ENCODE peak calls at places on chromosomes 5 and 9, in seven cellular contexts. One of them, this sample, is unnamed.

GRCh38 chr5:93600409-93601052 is 17.5 kb downstream of the NR2F1 start:
- DNase-seq in H1: no peak
- DNase-seq in GM12892: no peak
- DNase-seq in HepG2: no peak
- DNase-seq in SK-N-SH: no peak
- DNase-seq in K562: no peak
- DNase-seq in GM12878: no peak
- DNase-seq in this sample: no peak

GRCh38 chr5:30347858-30348257 is 845.6 kb upstream of the CDH6 start:
- DNase-seq in H1: no peak
- DNase-seq in GM12892: no peak
- DNase-seq in HepG2: no peak
- DNase-seq in SK-N-SH: no peak
- DNase-seq in K562: no peak
- DNase-seq in GM12878: no peak
- DNase-seq in this sample: no peak

GRCh38 chr5:55674340-55674739 is 37.8 kb downstream of the SLC38A9 start:
- DNase-seq in H1: no peak
- DNase-seq in GM12892: no peak
- DNase-seq in HepG2: peak
- DNase-seq in SK-N-SH: no peak
- DNase-seq in K562: no peak
- DNase-seq in GM12878: no peak
- DNase-seq in this sample: no peak

GRCh38 chr5:137186759-137187461 is 312.2 kb downstream of the SPOCK1 start:
- DNase-seq in H1: no peak
- DNase-seq in GM12892: no peak
- DNase-seq in HepG2: no peak
- DNase-seq in SK-N-SH: no peak
- DNase-seq in K562: no peak
- DNase-seq in GM12878: no peak
- DNase-seq in this sample: no peak

GRCh38 chr5:167294861-167295685 is 996.4 kb upstream of the WWC1 start:
- DNase-seq in H1: no peak
- DNase-seq in GM12892: no peak
- DNase-seq in HepG2: no peak
- DNase-seq in SK-N-SH: peak
- DNase-seq in K562: no peak
- DNase-seq in GM12878: no peak
- DNase-seq in this sample: no peak

GRCh38 chr9:91496351-91496750 is 72.7 kb upstream of the NFIL3 start:
- DNase-seq in H1: no peak
- DNase-seq in GM12892: no peak
- DNase-seq in HepG2: no peak
- DNase-seq in SK-N-SH: no peak
- DNase-seq in K562: no peak
- DNase-seq in GM12878: no peak
- DNase-seq in this sample: no peak

GRCh38 chr9:28542928-28543327 is 969.6 kb upstream of the C9orf72 start:
- DNase-seq in H1: no peak
- DNase-seq in GM12892: no peak
- DNase-seq in HepG2: no peak
- DNase-seq in SK-N-SH: no peak
- DNase-seq in K562: no peak
- DNase-seq in GM12878: no peak
- DNase-seq in this sample: no peak

GRCh38 chr9:109742759-109743388 is 37.1 kb upstream of the PALM2AKAP2 start:
- DNase-seq in H1: no peak
- DNase-seq in GM12892: no peak
- DNase-seq in HepG2: no peak
- DNase-seq in SK-N-SH: no peak
- DNase-seq in K562: no peak
- DNase-seq in GM12878: no peak
- DNase-seq in this sample: no peak

GRCh38 chr5:11268894-11269293 is 507.9 kb upstream of the DAP start:
- DNase-seq in H1: no peak
- DNase-seq in GM12892: no peak
- DNase-seq in HepG2: no peak
- DNase-seq in SK-N-SH: no peak
- DNase-seq in K562: no peak
- DNase-seq in GM12878: no peak
- DNase-seq in this sample: no peak

GRCh38 chr5:101404531-101404930 is 501.4 kb upstream of the ST8SIA4 start:
- DNase-seq in H1: no peak
- DNase-seq in GM12892: no peak
- DNase-seq in HepG2: no peak
- DNase-seq in SK-N-SH: no peak
- DNase-seq in K562: no peak
- DNase-seq in GM12878: no peak
- DNase-seq in this sample: no peak

GRCh38 chr5:82045526-82046267 is 73.9 kb downstream of the ATG10 start:
- DNase-seq in H1: no peak
- DNase-seq in GM12892: no peak
- DNase-seq in HepG2: no peak
- DNase-seq in SK-N-SH: no peak
- DNase-seq in K562: no peak
- DNase-seq in GM12878: no peak
- DNase-seq in this sample: no peak

GRCh38 chr9:89505795-89506385 is 8.0 kb upstream of the SEMA4D start:
- DNase-seq in H1: no peak
- DNase-seq in GM12892: no peak
- DNase-seq in HepG2: no peak
- DNase-seq in SK-N-SH: no peak
- DNase-seq in K562: no peak
- DNase-seq in GM12878: no peak
- DNase-seq in this sample: no peak

GRCh38 chr5:13478831-13479465 is 465.5 kb downstream of the DNAH5 start:
- DNase-seq in H1: peak
- DNase-seq in GM12892: peak
- DNase-seq in HepG2: peak
- DNase-seq in SK-N-SH: peak
- DNase-seq in K562: peak
- DNase-seq in GM12878: no peak
- DNase-seq in this sample: no peak

GRCh38 chr9:130041648-130042405 is 1.2 kb downstream of the FNBP1 start:
- DNase-seq in H1: peak
- DNase-seq in GM12892: no peak
- DNase-seq in HepG2: no peak
- DNase-seq in SK-N-SH: peak
- DNase-seq in K562: no peak
- DNase-seq in GM12878: no peak
- DNase-seq in this sample: no peak

GRCh38 chr5:93572773-93573626 is 8.0 kb downstream of the NR2F1-AS1 start:
- DNase-seq in H1: peak
- DNase-seq in GM12892: no peak
- DNase-seq in HepG2: no peak
- DNase-seq in SK-N-SH: no peak
- DNase-seq in K562: no peak
- DNase-seq in GM12878: no peak
- DNase-seq in this sample: no peak

GRCh38 chr5:38008198-38008597 is 168.4 kb upstream of the GDNF start:
- DNase-seq in H1: no peak
- DNase-seq in GM12892: no peak
- DNase-seq in HepG2: no peak
- DNase-seq in SK-N-SH: no peak
- DNase-seq in K562: no peak
- DNase-seq in GM12878: no peak
- DNase-seq in this sample: no peak

GRCh38 chr5:107743357-107744000 is 72.7 kb upstream of the EFNA5 start:
- DNase-seq in H1: no peak
- DNase-seq in GM12892: no peak
- DNase-seq in HepG2: no peak
- DNase-seq in SK-N-SH: no peak
- DNase-seq in K562: no peak
- DNase-seq in GM12878: no peak
- DNase-seq in this sample: no peak

GRCh38 chr5:154164182-154164581 is 26.4 kb upstream of the GALNT10 start:
- DNase-seq in H1: no peak
- DNase-seq in GM12892: no peak
- DNase-seq in HepG2: no peak
- DNase-seq in SK-N-SH: peak
- DNase-seq in K562: no peak
- DNase-seq in GM12878: no peak
- DNase-seq in this sample: no peak

GRCh38 chr9:34611811-34612787 is at the start of gene RPP25L:
- DNase-seq in H1: peak
- DNase-seq in GM12892: peak
- DNase-seq in HepG2: peak
- DNase-seq in SK-N-SH: peak
- DNase-seq in K562: peak
- DNase-seq in GM12878: no peak
- DNase-seq in this sample: peak

GRCh38 chr5:136001531-136001930 is 27.3 kb upstream of the TGFBI start:
- DNase-seq in H1: no peak
- DNase-seq in GM12892: no peak
- DNase-seq in HepG2: no peak
- DNase-seq in SK-N-SH: peak
- DNase-seq in K562: no peak
- DNase-seq in GM12878: no peak
- DNase-seq in this sample: no peak

GRCh38 chr5:146560205-146560812 is 44.3 kb upstream of the GPR151 start:
- DNase-seq in H1: no peak
- DNase-seq in GM12892: no peak
- DNase-seq in HepG2: no peak
- DNase-seq in SK-N-SH: no peak
- DNase-seq in K562: no peak
- DNase-seq in GM12878: no peak
- DNase-seq in this sample: no peak

GRCh38 chr9:38068616-38068865 is 486 bp downstream of the SHB start:
- DNase-seq in H1: no peak
- DNase-seq in GM12892: no peak
- DNase-seq in HepG2: no peak
- DNase-seq in SK-N-SH: peak
- DNase-seq in K562: peak
- DNase-seq in GM12878: no peak
- DNase-seq in this sample: peak

GRCh38 chr5:9838906-9839305 is 208.8 kb upstream of the TAS2R1 start:
- DNase-seq in H1: no peak
- DNase-seq in GM12892: no peak
- DNase-seq in HepG2: no peak
- DNase-seq in SK-N-SH: no peak
- DNase-seq in K562: no peak
- DNase-seq in GM12878: no peak
- DNase-seq in this sample: no peak

GRCh38 chr9:96344458-96345180 is 38.9 kb downstream of the SLC35D2 start:
- DNase-seq in H1: no peak
- DNase-seq in GM12892: no peak
- DNase-seq in HepG2: peak
- DNase-seq in SK-N-SH: peak
- DNase-seq in K562: peak
- DNase-seq in GM12878: no peak
- DNase-seq in this sample: no peak
- TF ChIP-seq TAF1 in H1: no peak
- TF ChIP-seq TAF1 in GM12892: no peak
- TF ChIP-seq TAF1 in HepG2: no peak
- TF ChIP-seq TAF1 in SK-N-SH: no peak
- TF ChIP-seq TAF1 in K562: no peak
- TF ChIP-seq TAF1 in GM12878: no peak
- TF ChIP-seq TAF1 in this sample: no peak

GRCh38 chr5:68478306-68479091 is 262.9 kb downstream of the PIK3R1 start:
- DNase-seq in H1: no peak
- DNase-seq in GM12892: no peak
- DNase-seq in HepG2: no peak
- DNase-seq in SK-N-SH: no peak
- DNase-seq in K562: no peak
- DNase-seq in GM12878: no peak
- DNase-seq in this sample: no peak
- TF ChIP-seq TAF1 in H1: no peak
- TF ChIP-seq TAF1 in GM12892: no peak
- TF ChIP-seq TAF1 in HepG2: no peak
- TF ChIP-seq TAF1 in SK-N-SH: no peak
- TF ChIP-seq TAF1 in K562: no peak
- TF ChIP-seq TAF1 in GM12878: no peak
- TF ChIP-seq TAF1 in this sample: no peak

DNA sequence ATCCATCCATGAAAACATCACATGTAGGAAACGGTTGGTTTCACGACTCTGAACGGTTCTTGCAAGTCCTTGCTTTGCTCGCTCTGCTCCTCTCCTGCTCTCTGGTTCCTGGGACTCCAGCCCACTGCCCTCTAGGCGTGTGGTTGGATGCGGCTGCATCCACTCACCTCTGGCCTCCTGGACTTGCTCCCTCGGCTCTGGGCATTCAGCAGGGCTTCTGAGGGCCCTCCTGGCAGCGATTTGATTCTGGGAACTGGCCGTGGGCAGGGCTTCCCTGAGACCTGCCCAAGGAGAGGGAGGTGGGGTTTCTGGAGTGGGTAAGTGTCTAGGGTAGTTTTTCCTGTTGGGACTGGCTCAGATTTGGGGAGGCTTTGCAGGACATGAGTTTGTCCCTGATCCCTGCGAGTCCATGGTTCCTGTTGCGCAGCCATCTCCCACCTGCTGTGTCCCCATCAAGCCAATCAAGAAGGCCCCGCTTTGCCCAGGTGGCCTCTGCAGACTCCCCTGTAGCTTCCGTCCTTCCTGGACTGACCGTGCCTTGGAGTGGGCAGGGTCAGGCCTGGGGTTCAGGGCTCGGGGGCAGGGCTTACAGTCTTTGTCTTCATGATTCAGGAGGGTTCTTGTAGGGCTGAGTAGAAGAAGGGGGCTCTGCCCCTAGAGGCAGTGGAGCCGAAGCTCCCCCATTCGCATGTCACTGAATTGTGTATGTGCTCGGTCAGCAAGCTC is 192.3 kb downstream of the CACNA1B start:
- DNase-seq in H1: peak
- DNase-seq in GM12892: no peak
- DNase-seq in HepG2: no peak
- DNase-seq in SK-N-SH: peak
- DNase-seq in K562: no peak
- DNase-seq in GM12878: no peak
- DNase-seq in this sample: no peak
- TF ChIP-seq TAF1 in H1: no peak
- TF ChIP-seq TAF1 in GM12892: no peak
- TF ChIP-seq TAF1 in HepG2: no peak
- TF ChIP-seq TAF1 in SK-N-SH: no peak
- TF ChIP-seq TAF1 in K562: no peak
- TF ChIP-seq TAF1 in GM12878: no peak
- TF ChIP-seq TAF1 in this sample: no peak

DNA sequence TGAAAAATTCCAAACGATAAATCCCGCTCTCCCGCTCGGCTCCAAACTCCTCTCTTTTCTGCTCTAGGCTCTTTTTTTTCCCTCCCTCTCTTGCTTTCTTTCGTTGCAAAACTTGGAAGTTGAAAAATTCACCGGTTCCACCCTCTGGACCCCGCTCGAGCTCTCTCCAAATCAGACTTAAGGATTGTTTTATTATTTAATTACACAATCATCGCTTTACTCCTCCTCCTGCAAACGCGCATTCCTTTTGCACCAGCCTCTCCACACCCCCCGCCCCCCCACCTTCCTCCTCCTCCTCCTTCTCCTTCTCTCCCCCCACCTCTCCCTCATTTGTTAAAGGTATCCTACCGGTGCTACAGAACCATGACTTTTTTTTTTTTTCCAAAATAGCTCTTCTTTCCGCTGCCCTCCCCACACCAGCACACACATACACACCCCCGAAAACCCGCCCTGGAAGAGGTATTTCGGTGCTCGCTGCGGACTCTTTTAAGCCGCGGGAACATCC is 535 bp upstream of the NFIB start:
- DNase-seq in H1: no peak
- DNase-seq in GM12892: no peak
- DNase-seq in HepG2: peak
- DNase-seq in SK-N-SH: peak
- DNase-seq in K562: peak
- DNase-seq in GM12878: no peak
- DNase-seq in this sample: no peak
- TF ChIP-seq TAF1 in H1: no peak
- TF ChIP-seq TAF1 in GM12892: no peak
- TF ChIP-seq TAF1 in HepG2: no peak
- TF ChIP-seq TAF1 in SK-N-SH: peak
- TF ChIP-seq TAF1 in K562: no peak
- TF ChIP-seq TAF1 in GM12878: no peak
- TF ChIP-seq TAF1 in this sample: no peak